ENCODE peak calls at places on chromosomes 7 and 10, in six cellular contexts. N is Kasumi-1; S is AG04449; W is T-helper 17 cell; T is HS-5; P is stimulated activated CD4-positive, alpha-beta T cell treated with anti-CD3 and anti-CD28 coated beads, Interleukin-2, amount 100 ng/mL, for 48 hours. F is an unnamed sample.

GRCh38 chr10:51162002-51162401 is 87.7 kb downstream of the PRKG1 start:
- DNase-seq in N (no peak), S (no peak), W (no peak), T (no peak), P (no peak), F (no peak)

GRCh38 chr10:30247704-30248103 is 101.4 kb downstream of the MTPAP start:
- DNase-seq in N (peak), S (no peak), W (no peak), T (no peak), P (no peak), F (no peak)

GRCh38 chr7:50728184-50728583 is 54.5 kb downstream of the GRB10 start:
- DNase-seq in N (no peak), S (no peak), W (no peak), T (no peak), P (no peak), F (no peak)

GRCh38 chr7:135166338-135166989 is 4.0 kb downstream of the CYREN start:
- DNase-seq in N (no peak), S (no peak), W (no peak), T (no peak), P (no peak), F (no peak)

GRCh38 chr10:490891-491571 is 198.4 kb downstream of the DIP2C start:
- DNase-seq in N (no peak), S (no peak), W (no peak), T (no peak), P (no peak), F (no peak)

GRCh38 chr7:142866361-142867096 is 11.7 kb downstream of the EPHB6 start:
- DNase-seq in N (peak), S (no peak), W (no peak), T (no peak), P (no peak), F (no peak)

GRCh38 chr7:122885583-122886356 is 490 bp downstream of the CADPS2 start:
- DNase-seq in N (no peak), S (no peak), W (no peak), T (peak), P (no peak), F (peak)

GRCh38 chr10:123888751-123889150 is 2.9 kb downstream of the CPXM2 start:
- DNase-seq in N (no peak), S (no peak), W (no peak), T (no peak), P (no peak), F (no peak)

GRCh38 chr10:116827214-116827671 is 22.1 kb upstream of the ENO4 start:
- DNase-seq in N (no peak), S (no peak), W (no peak), T (no peak), P (no peak), F (no peak)

GRCh38 chr10:44864042-44864436 is 47.1 kb upstream of the TMEM72 start:
- DNase-seq in N (no peak), S (no peak), W (no peak), T (no peak), P (no peak), F (no peak)

GRCh38 chr10:8719971-8720370 is 665.5 kb downstream of the GATA3 start:
- DNase-seq in N (no peak), S (no peak), W (no peak), T (no peak), P (no peak), F (no peak)

GRCh38 chr7:42065942-42066341 is 171.1 kb downstream of the GLI3 start:
- DNase-seq in N (no peak), S (no peak), W (no peak), T (no peak), P (no peak), F (no peak)

GRCh38 chr10:70771311-70772194 is 13.6 kb downstream of the TBATA start:
- DNase-seq in N (no peak), S (no peak), W (no peak), T (no peak), P (no peak), F (no peak)

GRCh38 chr10:61821153-61821552 is 80.3 kb upstream of the ARID5B start:
- DNase-seq in N (no peak), S (no peak), W (no peak), T (no peak), P (no peak), F (no peak)

GRCh38 chr7:101547022-101547915 is 81.8 kb downstream of the MYL10 start:
- DNase-seq in N (no peak), S (no peak), W (no peak), T (no peak), P (no peak), F (no peak)

GRCh38 chr7:130822642-130823041 is 88.6 kb upstream of the KLF14 start:
- DNase-seq in N (no peak), S (no peak), W (no peak), T (no peak), P (no peak), F (no peak)

GRCh38 chr10:131758942-131759315 is 141.9 kb upstream of the PPP2R2D start:
- DNase-seq in N (no peak), S (no peak), W (no peak), T (no peak), P (no peak), F (no peak)

GRCh38 chr7:138608292-138608691 is 92.9 kb downstream of the SVOPL start:
- DNase-seq in N (no peak), S (no peak), W (no peak), T (no peak), P (no peak), F (no peak)

GRCh38 chr7:44189286-44189992 is at the start of gene GCK:
- DNase-seq in N (no peak), S (no peak), W (no peak), T (no peak), P (no peak), F (no peak)

GRCh38 chr7:16634292-16634738 is 11.2 kb downstream of the ANKMY2 start:
- DNase-seq in N (no peak), S (no peak), W (no peak), T (no peak), P (no peak), F (no peak)

GRCh38 chr10:62919776-62920175 is 103.6 kb upstream of the EGR2 start:
- DNase-seq in N (no peak), S (no peak), W (no peak), T (peak), P (no peak), F (no peak)

GRCh38 chr7:55111007-55111406 is 92.2 kb downstream of the EGFR start:
- DNase-seq in N (no peak), S (peak), W (no peak), T (no peak), P (no peak), F (no peak)

F was measured in GM19239.